ENCODE peak calls at places on chromosomes 3 and 15, in six cellular contexts. One of them, this sample, is unnamed.

GRCh38 chr3:18422972-18423371 is 2.2 kb downstream of the SATB1 start:
- DNase-seq in fibroblast of pulmonary artery: peak
- DNase-seq in fibroblast of the aortic adventitia: no peak
- DNase-seq in SK-N-SH: no peak
- DNase-seq in H1: no peak
- DNase-seq in neural progenitor cell: peak
- DNase-seq in this sample: no peak

GRCh38 chr3:149203758-149204157 is 17.9 kb downstream of the CP start:
- DNase-seq in neural progenitor cell: no peak
- DNase-seq in fibroblast of pulmonary artery: no peak
- DNase-seq in H1: no peak
- DNase-seq in SK-N-SH: no peak
- DNase-seq in fibroblast of the aortic adventitia: no peak
- DNase-seq in this sample: peak

GRCh38 chr15:96072821-96073220 is 257.7 kb upstream of the NR2F2 start:
- DNase-seq in SK-N-SH: no peak
- DNase-seq in H1: no peak
- DNase-seq in neural progenitor cell: no peak
- DNase-seq in fibroblast of the aortic adventitia: no peak
- DNase-seq in fibroblast of pulmonary artery: no peak
- DNase-seq in this sample: no peak

GRCh38 chr3:78912217-78912616 is 855.6 kb downstream of the ROBO1 start:
- DNase-seq in H1: no peak
- DNase-seq in fibroblast of pulmonary artery: no peak
- DNase-seq in SK-N-SH: peak
- DNase-seq in fibroblast of the aortic adventitia: no peak
- DNase-seq in neural progenitor cell: no peak
- DNase-seq in this sample: no peak

GRCh38 chr3:126313580-126314304 is 43.5 kb downstream of the KLF15 start:
- DNase-seq in H1: peak
- DNase-seq in SK-N-SH: no peak
- DNase-seq in fibroblast of pulmonary artery: no peak
- DNase-seq in neural progenitor cell: no peak
- DNase-seq in fibroblast of the aortic adventitia: no peak
- DNase-seq in this sample: no peak

GRCh38 chr15:69575387-69575786 is 122.8 kb downstream of the RPLP1 start:
- DNase-seq in fibroblast of pulmonary artery: no peak
- DNase-seq in fibroblast of the aortic adventitia: no peak
- DNase-seq in SK-N-SH: no peak
- DNase-seq in H1: no peak
- DNase-seq in neural progenitor cell: no peak
- DNase-seq in this sample: no peak

GRCh38 chr15:65194826-65195541 is 9.8 kb upstream of the CLPX start:
- DNase-seq in fibroblast of the aortic adventitia: peak
- DNase-seq in H1: no peak
- DNase-seq in neural progenitor cell: peak
- DNase-seq in SK-N-SH: no peak
- DNase-seq in fibroblast of pulmonary artery: no peak
- DNase-seq in this sample: no peak

GRCh38 chr3:149005424-149005823 is 14.1 kb downstream of the GYG1 start:
- DNase-seq in fibroblast of the aortic adventitia: peak
- DNase-seq in fibroblast of pulmonary artery: peak
- DNase-seq in SK-N-SH: no peak
- DNase-seq in neural progenitor cell: no peak
- DNase-seq in H1: no peak
- DNase-seq in this sample: no peak

GRCh38 chr3:141331370-141332318 is 36.7 kb upstream of the ZBTB38 start:
- DNase-seq in neural progenitor cell: no peak
- DNase-seq in fibroblast of the aortic adventitia: peak
- DNase-seq in fibroblast of pulmonary artery: peak
- DNase-seq in H1: no peak
- DNase-seq in SK-N-SH: no peak
- DNase-seq in this sample: no peak

GRCh38 chr3:171851685-171852084 is 8.5 kb downstream of the TMEM212 start:
- DNase-seq in neural progenitor cell: no peak
- DNase-seq in fibroblast of the aortic adventitia: peak
- DNase-seq in SK-N-SH: no peak
- DNase-seq in H1: no peak
- DNase-seq in fibroblast of pulmonary artery: peak
- DNase-seq in this sample: no peak

DNA sequence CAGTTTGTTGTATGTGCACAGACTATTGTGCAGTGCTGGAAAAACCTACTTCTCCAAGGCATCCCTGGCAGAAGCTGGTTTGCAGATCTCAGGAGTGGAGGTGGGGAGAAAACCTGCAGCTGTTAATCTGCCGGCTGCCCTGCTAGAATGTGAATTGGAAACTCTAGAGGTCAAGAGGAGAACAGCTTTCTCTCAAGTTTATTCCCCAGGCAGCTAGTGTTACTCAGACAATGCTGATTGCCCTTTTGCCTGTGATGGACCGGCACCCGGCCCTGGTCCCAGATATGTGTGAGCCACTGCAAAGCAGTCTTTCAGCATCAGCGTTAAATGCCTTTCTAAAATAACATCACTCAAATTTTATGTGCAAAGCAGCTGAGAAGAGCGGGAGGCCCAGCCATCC is 129.7 kb upstream of the TPM1 start:
- DNase-seq in fibroblast of pulmonary artery: no peak
- DNase-seq in neural progenitor cell: no peak
- DNase-seq in SK-N-SH: no peak
- DNase-seq in fibroblast of the aortic adventitia: no peak
- DNase-seq in H1: no peak
- DNase-seq in this sample: no peak
- TF ChIP-seq CTCF in fibroblast of pulmonary artery: no peak
- TF ChIP-seq CTCF in neural progenitor cell: no peak
- TF ChIP-seq CTCF in SK-N-SH: peak
- TF ChIP-seq CTCF in fibroblast of the aortic adventitia: peak
- TF ChIP-seq CTCF in H1: peak
- TF ChIP-seq CTCF in this sample: no peak

GRCh38 chr15:80509800-80510199 is 105.6 kb downstream of the ARNT2 start:
- DNase-seq in fibroblast of pulmonary artery: no peak
- DNase-seq in SK-N-SH: no peak
- DNase-seq in neural progenitor cell: no peak
- DNase-seq in H1: no peak
- DNase-seq in fibroblast of the aortic adventitia: no peak
- DNase-seq in this sample: no peak

GRCh38 chr15:80517290-80517689 is 113.1 kb downstream of the ARNT2 start:
- DNase-seq in H1: no peak
- DNase-seq in SK-N-SH: no peak
- DNase-seq in neural progenitor cell: no peak
- DNase-seq in fibroblast of pulmonary artery: no peak
- DNase-seq in fibroblast of the aortic adventitia: no peak
- DNase-seq in this sample: no peak

GRCh38 chr15:80508783-80509182 is 104.6 kb downstream of the ARNT2 start:
- DNase-seq in fibroblast of the aortic adventitia: no peak
- DNase-seq in SK-N-SH: no peak
- DNase-seq in H1: no peak
- DNase-seq in fibroblast of pulmonary artery: no peak
- DNase-seq in neural progenitor cell: no peak
- DNase-seq in this sample: no peak

GRCh38 chr15:80514071-80514780 is 110.0 kb downstream of the ARNT2 start:
- DNase-seq in neural progenitor cell: no peak
- DNase-seq in fibroblast of the aortic adventitia: peak
- DNase-seq in SK-N-SH: no peak
- DNase-seq in H1: peak
- DNase-seq in fibroblast of pulmonary artery: peak
- DNase-seq in this sample: no peak

DNA sequence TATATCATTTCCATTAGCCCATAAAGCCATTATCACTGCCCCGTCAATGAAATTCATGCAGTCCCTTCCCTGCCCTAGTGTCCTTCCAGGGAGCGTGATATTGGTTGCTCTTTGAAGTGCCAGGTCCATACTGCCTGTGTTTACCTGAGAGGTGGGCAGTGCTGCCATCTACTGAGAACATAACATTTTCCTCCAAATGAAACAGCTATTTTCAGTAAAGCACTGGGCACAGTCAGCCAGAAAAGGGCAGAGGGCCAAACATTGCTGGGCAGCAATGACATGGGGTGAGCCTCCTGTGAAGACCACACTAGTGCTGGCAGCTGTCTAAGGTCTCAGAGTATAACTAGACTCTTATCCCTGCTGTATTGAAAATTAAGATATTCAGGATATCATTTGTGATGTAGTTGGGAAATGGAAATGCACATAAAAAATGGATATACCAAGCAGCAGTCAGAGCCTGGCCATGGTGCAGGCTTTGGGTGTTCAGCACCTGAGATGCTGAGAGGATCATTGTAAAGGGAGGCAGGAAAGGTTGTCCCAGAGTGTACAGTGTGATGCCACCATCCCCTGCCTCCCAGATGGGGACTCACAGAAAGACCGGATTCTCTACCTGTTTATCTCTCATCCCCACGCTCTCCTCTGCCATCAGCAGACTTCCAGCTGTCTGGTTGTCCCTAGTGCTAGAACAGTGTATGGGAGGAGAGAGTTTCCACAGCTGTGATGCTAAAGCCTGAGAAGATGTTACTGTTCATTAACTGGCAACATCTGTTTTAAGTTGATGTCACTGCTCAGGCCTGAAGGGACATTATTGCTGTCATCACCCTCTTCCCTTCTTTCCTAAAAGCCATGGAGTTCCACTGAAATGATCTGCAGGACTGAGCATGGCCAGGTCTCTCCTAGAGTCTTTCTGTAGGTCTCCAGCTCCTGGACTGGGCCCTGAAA is 108.8 kb downstream of the ARNT2 start:
- DNase-seq in SK-N-SH: peak
- DNase-seq in fibroblast of the aortic adventitia: peak
- DNase-seq in neural progenitor cell: no peak
- DNase-seq in H1: peak
- DNase-seq in fibroblast of pulmonary artery: peak
- DNase-seq in this sample: no peak
- TF ChIP-seq CTCF in SK-N-SH: peak
- TF ChIP-seq CTCF in fibroblast of the aortic adventitia: no peak
- TF ChIP-seq CTCF in neural progenitor cell: peak
- TF ChIP-seq CTCF in H1: peak
- TF ChIP-seq CTCF in fibroblast of pulmonary artery: peak
- TF ChIP-seq CTCF in this sample: no peak

GRCh38 chr3:152276688-152277087 is 8.0 kb downstream of the MBNL1 start:
- DNase-seq in SK-N-SH: no peak
- DNase-seq in neural progenitor cell: no peak
- DNase-seq in H1: no peak
- DNase-seq in fibroblast of the aortic adventitia: no peak
- DNase-seq in fibroblast of pulmonary artery: no peak
- DNase-seq in this sample: no peak
- TF ChIP-seq CTCF in SK-N-SH: no peak
- TF ChIP-seq CTCF in neural progenitor cell: no peak
- TF ChIP-seq CTCF in H1: no peak
- TF ChIP-seq CTCF in fibroblast of the aortic adventitia: no peak
- TF ChIP-seq CTCF in fibroblast of pulmonary artery: no peak
- TF ChIP-seq CTCF in this sample: no peak

DNA sequence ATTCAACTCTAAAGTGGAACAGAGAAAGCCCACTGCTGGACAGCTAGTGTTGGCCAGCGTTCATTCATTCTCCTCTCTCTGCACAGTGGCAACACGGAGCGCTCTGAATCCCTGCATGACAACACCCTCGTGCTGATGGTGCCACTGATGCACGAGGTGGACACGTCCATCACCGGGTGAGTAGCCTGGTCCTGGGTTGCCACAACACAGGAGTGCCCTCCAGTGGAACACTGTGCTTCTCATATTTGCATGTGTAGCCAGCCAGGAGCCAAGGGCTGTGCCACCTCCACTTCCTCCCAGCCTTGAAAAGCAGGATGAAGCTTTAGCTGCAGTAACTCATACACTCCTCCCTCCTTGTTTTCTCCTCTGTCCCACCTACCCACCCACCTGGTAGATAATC is 120.0 kb upstream of the CTDSPL start:
- DNase-seq in SK-N-SH: peak
- DNase-seq in fibroblast of the aortic adventitia: no peak
- DNase-seq in fibroblast of pulmonary artery: no peak
- DNase-seq in H1: no peak
- DNase-seq in neural progenitor cell: peak
- DNase-seq in this sample: no peak
- TF ChIP-seq CTCF in SK-N-SH: peak
- TF ChIP-seq CTCF in fibroblast of the aortic adventitia: no peak
- TF ChIP-seq CTCF in fibroblast of pulmonary artery: no peak
- TF ChIP-seq CTCF in H1: peak
- TF ChIP-seq CTCF in neural progenitor cell: peak
- TF ChIP-seq CTCF in this sample: no peak

GRCh38 chr15:52764731-52765130 is 25.4 kb downstream of the ONECUT1 start:
- DNase-seq in fibroblast of the aortic adventitia: no peak
- DNase-seq in fibroblast of pulmonary artery: no peak
- DNase-seq in SK-N-SH: no peak
- DNase-seq in H1: no peak
- DNase-seq in neural progenitor cell: no peak
- DNase-seq in this sample: no peak

GRCh38 chr15:52762621-52763020 is 27.5 kb downstream of the ONECUT1 start:
- DNase-seq in fibroblast of the aortic adventitia: no peak
- DNase-seq in SK-N-SH: no peak
- DNase-seq in neural progenitor cell: no peak
- DNase-seq in H1: no peak
- DNase-seq in fibroblast of pulmonary artery: no peak
- DNase-seq in this sample: no peak

GRCh38 chr15:52759969-52760368 is 30.2 kb downstream of the ONECUT1 start:
- DNase-seq in SK-N-SH: no peak
- DNase-seq in neural progenitor cell: no peak
- DNase-seq in H1: no peak
- DNase-seq in fibroblast of pulmonary artery: no peak
- DNase-seq in fibroblast of the aortic adventitia: no peak
- DNase-seq in this sample: no peak

GRCh38 chr15:52760562-52760961 is 29.6 kb downstream of the ONECUT1 start:
- DNase-seq in SK-N-SH: no peak
- DNase-seq in fibroblast of the aortic adventitia: no peak
- DNase-seq in neural progenitor cell: no peak
- DNase-seq in fibroblast of pulmonary artery: no peak
- DNase-seq in H1: no peak
- DNase-seq in this sample: no peak

GRCh38 chr15:52765779-52766178 is 24.4 kb downstream of the ONECUT1 start:
- DNase-seq in fibroblast of pulmonary artery: peak
- DNase-seq in SK-N-SH: no peak
- DNase-seq in H1: no peak
- DNase-seq in fibroblast of the aortic adventitia: no peak
- DNase-seq in neural progenitor cell: peak
- DNase-seq in this sample: no peak
- TF ChIP-seq CTCF in fibroblast of pulmonary artery: peak
- TF ChIP-seq CTCF in SK-N-SH: peak
- TF ChIP-seq CTCF in H1: peak
- TF ChIP-seq CTCF in fibroblast of the aortic adventitia: peak
- TF ChIP-seq CTCF in neural progenitor cell: peak
- TF ChIP-seq CTCF in this sample: no peak

DNA sequence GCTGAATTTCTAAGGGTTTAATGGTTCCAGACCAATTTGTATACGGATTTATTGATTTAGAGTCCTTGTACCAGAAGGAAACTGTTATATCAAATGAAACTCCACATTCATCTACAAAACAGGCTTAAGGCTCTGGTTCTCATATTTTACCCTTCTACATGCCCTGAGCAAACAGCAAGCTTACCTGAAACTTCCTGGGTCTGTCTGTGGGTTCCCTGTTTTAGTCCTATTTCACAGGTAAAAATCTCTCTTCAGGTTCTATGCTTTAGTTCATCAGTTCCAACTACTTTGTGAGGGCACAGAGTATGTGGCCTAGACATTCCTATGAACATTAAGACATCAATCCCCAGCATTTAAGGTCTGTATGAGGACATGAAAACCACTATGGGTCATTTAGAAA is 57.7 kb downstream of the RFX7 start:
- DNase-seq in SK-N-SH: no peak
- DNase-seq in neural progenitor cell: no peak
- DNase-seq in fibroblast of pulmonary artery: no peak
- DNase-seq in H1: no peak
- DNase-seq in fibroblast of the aortic adventitia: no peak
- DNase-seq in this sample: no peak
- TF ChIP-seq CTCF in SK-N-SH: no peak
- TF ChIP-seq CTCF in neural progenitor cell: no peak
- TF ChIP-seq CTCF in fibroblast of pulmonary artery: no peak
- TF ChIP-seq CTCF in H1: no peak
- TF ChIP-seq CTCF in fibroblast of the aortic adventitia: no peak
- TF ChIP-seq CTCF in this sample: no peak

GRCh38 chr15:79673416-79674123 is 223.2 kb downstream of the MTHFS start:
- DNase-seq in fibroblast of the aortic adventitia: no peak
- DNase-seq in SK-N-SH: no peak
- DNase-seq in fibroblast of pulmonary artery: peak
- DNase-seq in H1: peak
- DNase-seq in neural progenitor cell: peak
- DNase-seq in this sample: peak
- TF ChIP-seq CTCF in fibroblast of the aortic adventitia: no peak
- TF ChIP-seq CTCF in SK-N-SH: peak
- TF ChIP-seq CTCF in fibroblast of pulmonary artery: no peak
- TF ChIP-seq CTCF in H1: no peak
- TF ChIP-seq CTCF in neural progenitor cell: no peak
- TF ChIP-seq CTCF in this sample: no peak